ENCODE peak calls at places on chromosome 11, in ten cellular contexts. I, L, O, A, C, P, M, E, N and Y are unnamed samples.

GRCh38 chr11:3684787-3685186 is 13.6 kb upstream of the CHRNA10 start:
- DNase-seq in I (no peak), L (no peak), O (no peak), A (no peak), C (no peak), P (no peak), M (no peak), E (no peak), N (no peak), Y (no peak)

GRCh38 chr11:43952401-43953342 is 10.2 kb downstream of the C11orf96 start:
- DNase-seq in I (no peak), L (peak; percentile 12), O (no peak), A (no peak), C (no peak), P (no peak), M (no peak), E (no peak), N (no peak), Y (no peak)

GRCh38 chr11:134228625-134229024 is 4.2 kb downstream of the VPS26B start:
- DNase-seq in I (no peak), L (peak; percentile 53), O (peak; percentile 46), A (no peak), C (no peak), P (no peak), M (no peak), E (no peak), N (no peak), Y (no peak)

GRCh38 chr11:109865558-109866186 is 227.5 kb upstream of the ZC3H12C start:
- DNase-seq in I (peak; percentile 3), L (no peak), O (no peak), A (peak; percentile 37), C (no peak), P (no peak), M (peak; percentile 41), E (no peak), N (no peak), Y (no peak)

GRCh38 chr11:45560153-45560934 is 105.1 kb downstream of the CHST1 start:
- DNase-seq in I (no peak), L (no peak), O (no peak), A (no peak), C (peak; percentile 85), P (no peak), M (peak; percentile 27), E (no peak), N (no peak), Y (no peak)

GRCh38 chr11:109818303-109818702 is 274.9 kb upstream of the ZC3H12C start:
- DNase-seq in I (no peak), L (no peak), O (no peak), A (no peak), C (no peak), P (no peak), M (no peak), E (no peak), N (no peak), Y (no peak)

GRCh38 chr11:10354389-10354788 is 49.5 kb downstream of the ADM start:
- DNase-seq in I (no peak), L (no peak), O (no peak), A (no peak), C (no peak), P (no peak), M (no peak), E (no peak), N (no peak), Y (no peak)

GRCh38 chr11:19193916-19194315 is 7.9 kb downstream of the CSRP3 start:
- DNase-seq in I (no peak), L (no peak), O (no peak), A (no peak), C (no peak), P (no peak), M (no peak), E (no peak), N (no peak), Y (no peak)

GRCh38 chr11:60098508-60098907 is 10.0 kb downstream of the MS4A2 start:
- DNase-seq in I (no peak), L (no peak), O (no peak), A (no peak), C (no peak), P (no peak), M (no peak), E (no peak), N (no peak), Y (no peak)

GRCh38 chr11:69644071-69644961 is 3.4 kb downstream of the CCND1 start:
- DNase-seq in I (no peak), L (peak; percentile 94), O (no peak), A (peak; percentile 91), C (peak; percentile 93), P (no peak), M (no peak), E (peak; percentile 64), N (no peak), Y (peak; percentile 72)

GRCh38 chr11:131614514-131615085 is 244.2 kb downstream of the NTM start:
- DNase-seq in I (no peak), L (no peak), O (no peak), A (no peak), C (no peak), P (no peak), M (no peak), E (no peak), N (no peak), Y (no peak)

GRCh38 chr11:74171630-74172465 is 759 bp downstream of the PPME1 start:
- DNase-seq in I (no peak), L (no peak), O (no peak), A (no peak), C (no peak), P (no peak), M (no peak), E (no peak), N (no peak), Y (no peak)

GRCh38 chr11:12502041-12502440 is 124.7 kb downstream of the PARVA start:
- DNase-seq in I (no peak), L (peak; percentile 83), O (no peak), A (no peak), C (peak; percentile 21), P (no peak), M (no peak), E (peak; percentile 37), N (no peak), Y (no peak)

GRCh38 chr11:44876923-44877322 is 73.8 kb downstream of the TP53I11 start:
- DNase-seq in I (no peak), L (no peak), O (no peak), A (no peak), C (no peak), P (no peak), M (no peak), E (no peak), N (no peak), Y (no peak)

GRCh38 chr11:93236741-93237675 is 39.2 kb upstream of the SLC36A4 start:
- DNase-seq in I (peak; percentile 31), L (peak; percentile 38), O (peak; percentile 38), A (no peak), C (peak; percentile 58), P (no peak), M (peak; percentile 41), E (no peak), N (no peak), Y (no peak)

GRCh38 chr11:14184548-14184947 is 174.4 kb downstream of the RRAS2 start:
- DNase-seq in I (no peak), L (peak; percentile 14), O (no peak), A (no peak), C (no peak), P (no peak), M (no peak), E (no peak), N (no peak), Y (no peak)

GRCh38 chr11:2890466-2891241 is 5.1 kb upstream of the CDKN1C start:
- DNase-seq in I (peak; percentile 68), L (peak; percentile 22), O (no peak), A (peak; percentile 85), C (peak; percentile 82), P (no peak), M (peak; percentile 60), E (no peak), N (no peak), Y (peak; percentile 81)

GRCh38 chr11:15926071-15926470 is 430.3 kb downstream of the SOX6 start:
- DNase-seq in I (no peak), L (no peak), O (no peak), A (no peak), C (no peak), P (no peak), M (no peak), E (no peak), N (no peak), Y (peak; percentile 18)

GRCh38 chr11:85945788-85946187 is 90.6 kb downstream of the CCDC83 start:
- DNase-seq in I (no peak), L (no peak), O (no peak), A (no peak), C (peak; percentile 22), P (no peak), M (no peak), E (no peak), N (no peak), Y (no peak)

GRCh38 chr11:128904872-128905344 is 13.8 kb downstream of the KCNJ5 start:
- DNase-seq in I (peak; percentile 82), L (peak; percentile 68), O (no peak), A (peak; percentile 64), C (no peak), P (no peak), M (peak; percentile 63), E (no peak), N (no peak), Y (no peak)

GRCh38 chr11:102760355-102761035 is 19.9 kb downstream of the MMP10 start:
- DNase-seq in I (no peak), L (peak; percentile 97), O (no peak), A (no peak), C (peak; percentile 83), P (no peak), M (no peak), E (peak; percentile 93), N (no peak), Y (no peak)

GRCh38 chr11:132367293-132367692 is 996.9 kb downstream of the NTM start:
- DNase-seq in I (no peak), L (no peak), O (no peak), A (no peak), C (no peak), P (no peak), M (no peak), E (no peak), N (no peak), Y (no peak)

GRCh38 chr11:62461740-62462522 is 43.1 kb downstream of the SCGB1A1 start:
- DNase-seq in I (no peak), L (peak; percentile 80), O (no peak), A (no peak), C (peak; percentile 69), P (no peak), M (no peak), E (no peak), N (no peak), Y (no peak)